ENCODE peak calls at places on chromosomes 13 and 19, in six cellular contexts. X is breast epithelium, F is endothelial cell, K is progenitor cell of endocrine pancreas, L is nephron progenitor cell, E is foreskin fibroblast. G is an unnamed sample.

GRCh38 chr13:84239032-84239431 is 356.8 kb upstream of the SLITRK1 start:
- DNase-seq in X (no peak), F (no peak), K (no peak), L (no peak), E (no peak), G (no peak)

GRCh38 chr19:16252459-16253205 is 54.9 kb downstream of the AP1M1 start:
- DNase-seq in X (no peak), F (no peak), K (no peak), L (no peak), E (no peak), G (no peak)

GRCh38 chr13:31898383-31899071 is 133.0 kb upstream of the FRY start:
- DNase-seq in X (no peak), F (no peak), K (no peak), L (no peak), E (no peak), G (no peak)

GRCh38 chr19:10761443-10762242 is 43.8 kb downstream of the DNM2 start:
- DNase-seq in X (no peak), F (no peak), K (no peak), L (no peak), E (no peak), G (no peak)

GRCh38 chr13:31749929-31750328 is 10.6 kb downstream of the RXFP2 start:
- DNase-seq in X (no peak), F (no peak), K (no peak), L (no peak), E (peak; percentile 95), G (peak; percentile 46)

GRCh38 chr19:12825259-12826131 is 8.9 kb downstream of the RTBDN start:
- DNase-seq in X (no peak), F (peak; percentile 83), K (peak; percentile 56), L (peak; percentile 84), E (peak; percentile 48), G (no peak)

GRCh38 chr19:45423589-45424190 is at the start of gene ERCC1:
- DNase-seq in X (peak; percentile 93), F (peak; percentile 90), K (peak; percentile 96), L (peak; percentile 99), E (peak; percentile 99), G (peak; percentile 99)

GRCh38 chr19:3398114-3398899 is 31.9 kb downstream of the NFIC start:
- DNase-seq in X (peak; percentile 81), F (no peak), K (no peak), L (peak; percentile 21), E (peak; percentile 61), G (no peak)

GRCh38 chr13:38657191-38657590 is 29.7 kb upstream of the FREM2 start:
- DNase-seq in X (no peak), F (no peak), K (no peak), L (no peak), E (peak; percentile 33), G (no peak)

GRCh38 chr19:1841209-1841924 is 6.9 kb downstream of the REXO1 start:
- DNase-seq in X (no peak), F (no peak), K (no peak), L (no peak), E (no peak), G (no peak)

GRCh38 chr19:2475018-2475701 is 767 bp upstream of the GADD45B start:
- DNase-seq in X (peak; percentile 58), F (no peak), K (no peak), L (peak; percentile 54), E (peak; percentile 80), G (no peak)

GRCh38 chr19:1744822-1745563 is 8.3 kb upstream of the ONECUT3 start:
- DNase-seq in X (no peak), F (no peak), K (no peak), L (no peak), E (no peak), G (no peak)

GRCh38 chr19:35742121-35742724 is at the start of gene IGFLR1:
- DNase-seq in X (no peak), F (no peak), K (no peak), L (no peak), E (no peak), G (no peak)

GRCh38 chr13:114194853-114195252 is 15.8 kb downstream of the CFAP97D2 start:
- DNase-seq in X (no peak), F (no peak), K (no peak), L (no peak), E (no peak), G (no peak)

GRCh38 chr13:40534456-40534855 is 132.0 kb downstream of the FOXO1 start:
- DNase-seq in X (no peak), F (no peak), K (no peak), L (no peak), E (peak; percentile 25), G (no peak)

GRCh38 chr13:28349901-28350654 is 144.8 kb downstream of the FLT1 start:
- DNase-seq in X (no peak), F (no peak), K (no peak), L (no peak), E (no peak), G (no peak)

GRCh38 chr19:8731428-8732169 is 10.2 kb downstream of the OR2Z1 start:
- DNase-seq in X (no peak), F (no peak), K (no peak), L (peak; percentile 30), E (no peak), G (no peak)

GRCh38 chr19:15260939-15261338 is 28.7 kb upstream of the EPHX3 start:
- DNase-seq in X (no peak), F (no peak), K (no peak), L (no peak), E (peak; percentile 30), G (no peak)

GRCh38 chr13:93248627-93249047 is 22.0 kb downstream of the GPC6 start:
- DNase-seq in X (no peak), F (peak; percentile 64), K (peak; percentile 47), L (peak; percentile 46), E (peak; percentile 35), G (no peak)

GRCh38 chr13:93244918-93245280 is 18.3 kb downstream of the GPC6 start:
- DNase-seq in X (no peak), F (no peak), K (no peak), L (no peak), E (peak; percentile 46), G (peak; percentile 39)

GRCh38 chr13:93243375-93244063 is 16.9 kb downstream of the GPC6 start:
- DNase-seq in X (no peak), F (no peak), K (no peak), L (no peak), E (no peak), G (no peak)

GRCh38 chr13:93246069-93246468 is 19.5 kb downstream of the GPC6 start:
- DNase-seq in X (no peak), F (no peak), K (no peak), L (no peak), E (no peak), G (no peak)

GRCh38 chr13:93244141-93244917 is 17.7 kb downstream of the GPC6 start:
- DNase-seq in X (no peak), F (no peak), K (no peak), L (peak; percentile 26), E (peak; percentile 61), G (no peak)
- TF ChIP-seq CTCF in X (no peak), F (no peak), K (no peak), L (no peak), E (no peak), G (no peak)

GRCh38 chr19:4580961-4581380 is 21.5 kb upstream of the SEMA6B start:
- DNase-seq in X (no peak), F (no peak), K (no peak), L (peak; percentile 27), E (no peak), G (no peak)

GRCh38 chr19:4580021-4580901 is 20.8 kb upstream of the SEMA6B start:
- DNase-seq in X (no peak), F (no peak), K (no peak), L (peak; percentile 41), E (no peak), G (no peak)

GRCh38 chr19:4579389-4579788 is 19.9 kb upstream of the SEMA6B start:
- DNase-seq in X (no peak), F (no peak), K (no peak), L (no peak), E (no peak), G (no peak)

GRCh38 chr19:4577020-4577782 is 17.7 kb upstream of the SEMA6B start:
- DNase-seq in X (no peak), F (no peak), K (no peak), L (no peak), E (peak; percentile 50), G (no peak)

DNA sequence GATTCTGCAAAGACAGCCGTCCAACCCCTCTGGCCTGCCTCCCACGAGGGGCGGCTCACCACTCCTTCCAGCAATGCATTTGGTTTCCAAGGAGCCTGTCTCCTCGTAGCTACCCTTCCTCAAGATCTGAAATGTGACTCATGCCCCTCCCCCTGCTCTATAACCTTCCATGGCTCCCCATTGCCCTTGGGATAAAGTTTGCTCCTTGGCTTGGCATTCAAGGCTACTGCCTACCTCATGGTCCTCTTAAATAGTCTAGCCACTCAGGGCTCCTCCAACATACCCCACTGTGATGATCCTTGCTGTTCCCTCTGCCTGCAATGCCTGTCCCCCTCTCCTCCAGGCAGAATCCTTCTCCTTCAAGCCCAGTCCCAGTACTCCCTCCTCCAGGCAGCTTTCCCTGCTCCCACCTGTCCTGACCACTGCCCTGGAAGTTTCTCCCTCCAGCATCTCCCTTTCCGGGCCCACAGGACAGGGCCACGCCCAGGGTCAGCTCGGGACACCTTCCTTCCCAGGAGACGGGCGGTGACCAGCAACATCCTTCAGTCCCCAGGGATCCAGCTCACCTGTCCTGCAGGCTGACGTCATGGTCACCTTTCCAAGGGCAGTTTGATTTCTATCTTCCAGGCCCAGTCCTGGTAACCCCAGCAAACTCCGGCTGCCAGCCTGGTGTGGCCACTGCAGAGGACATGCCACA is 19.2 kb upstream of the SEMA6B start:
- DNase-seq in X (no peak), F (no peak), K (no peak), L (no peak), E (no peak), G (no peak)
- TF ChIP-seq CTCF in X (no peak), F (no peak), K (no peak), L (no peak), E (no peak), G (no peak)

DNA sequence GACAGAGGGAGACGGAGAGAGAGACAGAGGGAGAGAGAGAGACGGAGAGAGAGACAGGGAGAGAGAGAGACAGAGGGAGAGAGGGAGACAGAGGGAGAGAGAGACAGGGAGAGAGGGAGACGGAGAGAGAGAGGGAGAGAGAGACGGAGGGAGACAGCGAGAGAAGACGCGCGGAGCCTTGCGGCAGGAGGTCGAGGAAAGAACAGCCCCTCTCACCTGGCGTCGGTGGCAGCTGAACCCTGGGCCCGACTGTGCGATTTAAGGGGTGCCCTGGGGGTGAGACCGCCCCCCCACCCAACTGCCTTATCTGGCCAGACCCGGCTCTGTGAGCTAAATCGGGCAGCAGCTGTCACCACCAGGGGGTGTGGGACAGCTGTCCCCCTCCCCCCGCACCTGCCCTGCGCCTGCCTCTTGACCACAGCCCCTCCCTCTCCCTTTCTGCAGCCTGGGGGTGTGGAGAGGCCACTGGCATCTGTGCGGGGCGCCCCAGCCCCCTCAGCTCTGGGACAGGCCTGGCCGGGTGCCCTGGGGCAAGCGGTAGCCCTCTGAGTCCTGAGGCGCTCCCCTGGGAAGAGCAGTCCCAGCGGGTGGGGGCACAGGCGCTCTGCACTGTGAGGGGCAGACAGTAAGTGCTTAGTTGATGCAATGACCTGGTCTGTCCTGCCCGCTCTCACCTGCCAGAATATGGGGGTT is 10.8 kb downstream of the JOSD2 start:
- DNase-seq in X (no peak), F (no peak), K (no peak), L (peak; percentile 47), E (no peak), G (no peak)
- TF ChIP-seq CTCF in X (no peak), F (no peak), K (peak; percentile 41), L (no peak), E (no peak), G (no peak)

GRCh38 chr19:50008532-50008931 is 16.6 kb downstream of the VRK3 start:
- DNase-seq in X (no peak), F (peak; percentile 43), K (no peak), L (peak; percentile 50), E (peak; percentile 30), G (no peak)
- TF ChIP-seq CTCF in X (no peak), F (no peak), K (peak; percentile 24), L (peak; percentile 10), E (peak; percentile 20), G (no peak)

GRCh38 chr19:32870981-32871451 is 1.4 kb upstream of the SLC7A9 start:
- DNase-seq in X (peak; percentile 11), F (no peak), K (no peak), L (no peak), E (no peak), G (no peak)
- TF ChIP-seq CTCF in X (no peak), F (no peak), K (no peak), L (no peak), E (no peak), G (no peak)